ENCODE peak calls at places on chromosomes 13 and 19, in six cellular contexts. A is HepG2, F is GM12891, Z is K562, M is H1, L is GM12878. T is an unnamed sample.

GRCh38 chr19:10566658-10567410 is 1.0 kb upstream of the KRI1 start:
- DNase-seq in A (no peak), M (no peak), L (peak), F (no peak), Z (no peak), T (no peak)

GRCh38 chr13:97528518-97528917 is 94.5 kb downstream of the RAP2A start:
- DNase-seq in F (no peak), Z (no peak), L (no peak), M (no peak), A (no peak), T (no peak)

GRCh38 chr19:35416331-35416730 is 31.7 kb upstream of the FFAR2 start:
- DNase-seq in L (no peak), Z (no peak), A (no peak), F (no peak), M (no peak), T (no peak)

GRCh38 chr19:50290775-50291174 is 38.4 kb downstream of the KCNC3 start:
- DNase-seq in Z (no peak), L (no peak), M (no peak), F (no peak), A (no peak), T (no peak)

GRCh38 chr19:42277821-42278809 is 9.1 kb downstream of the CIC start:
- DNase-seq in A (no peak), L (no peak), F (no peak), Z (no peak), M (no peak), T (no peak)

GRCh38 chr19:33344210-33344609 is 29.3 kb upstream of the CEBPG start:
- DNase-seq in M (no peak), A (no peak), L (no peak), F (no peak), Z (no peak), T (no peak)

GRCh38 chr13:44040070-44040753 is 160.5 kb downstream of the LACC1 start:
- DNase-seq in F (no peak), A (no peak), Z (no peak), M (no peak), L (no peak), T (no peak)

GRCh38 chr13:27830010-27830409 is 37.7 kb downstream of the GSX1 start:
- DNase-seq in M (no peak), L (no peak), Z (peak), A (no peak), F (peak), T (peak)

GRCh38 chr13:59658027-59658735 is 505.5 kb downstream of the DIAPH3 start:
- DNase-seq in A (no peak), L (no peak), F (no peak), M (no peak), Z (no peak), T (no peak)

GRCh38 chr19:39413903-39414608 is 1.6 kb downstream of the PLEKHG2 start:
- DNase-seq in Z (peak), M (no peak), A (peak), F (no peak), L (no peak), T (no peak)

GRCh38 chr13:43307921-43308433 is 284.6 kb downstream of the DNAJC15 start:
- DNase-seq in A (peak), Z (no peak), F (peak), L (peak), M (no peak), T (peak)

GRCh38 chr19:36152061-36152885 is at the start of gene COX7A1:
- DNase-seq in M (no peak), Z (peak), F (no peak), L (no peak), A (no peak), T (no peak)

GRCh38 chr19:15091918-15092753 is 10.1 kb downstream of the OR1I1 start:
- DNase-seq in Z (peak), L (no peak), M (no peak), F (peak), A (peak), T (peak)

GRCh38 chr19:31911577-31911976 is 433.8 kb upstream of the ZNF507 start:
- DNase-seq in A (no peak), M (no peak), Z (no peak), L (no peak), F (no peak), T (no peak)

GRCh38 chr13:39385621-39386231 is 217.3 kb downstream of the LHFPL6 start:
- DNase-seq in F (no peak), M (peak), L (no peak), A (no peak), Z (no peak), T (no peak)

GRCh38 chr19:14052470-14052869 is 9.4 kb downstream of the PALM3 start:
- DNase-seq in Z (no peak), L (no peak), M (no peak), F (no peak), A (no peak), T (no peak)

GRCh38 chr13:31803327-31803726 is 64.0 kb downstream of the RXFP2 start:
- DNase-seq in Z (no peak), M (no peak), L (no peak), F (no peak), A (no peak), T (no peak)

GRCh38 chr13:84543976-84544375 is 661.7 kb upstream of the SLITRK1 start:
- DNase-seq in M (no peak), Z (no peak), F (no peak), L (no peak), A (no peak), T (no peak)

GRCh38 chr13:27264181-27264580 is 6.4 kb upstream of the RASL11A start:
- DNase-seq in F (no peak), A (no peak), L (no peak), M (no peak), Z (no peak), T (no peak)

GRCh38 chr19:36772341-36773222 is at the start of gene ZNF850:
- DNase-seq in Z (peak), M (peak), L (peak), A (peak), F (peak), T (peak)

GRCh38 chr19:18203408-18203862 is 407 bp downstream of the RAB3A start:
- DNase-seq in A (no peak), L (no peak), M (no peak), Z (peak), F (no peak), T (no peak)

GRCh38 chr13:100209857-100210580 is 121.1 kb downstream of the PCCA start:
- DNase-seq in F (no peak), M (no peak), L (no peak), A (no peak), Z (no peak), T (no peak)

GRCh38 chr13:28558567-28558966 is 63.6 kb upstream of the FLT1 start:
- DNase-seq in L (no peak), F (no peak), M (no peak), Z (no peak), A (no peak), T (no peak)

GRCh38 chr19:29324717-29325116 is 111.8 kb upstream of the UQCRFS1 start:
- DNase-seq in A (no peak), Z (no peak), L (no peak), M (no peak), F (no peak), T (no peak)

GRCh38 chr19:38734426-38735256 is 9.6 kb downstream of the CAPN12 start:
- DNase-seq in Z (no peak), A (no peak), M (no peak), L (peak), F (no peak), T (no peak)

GRCh38 chr13:75395056-75395455 is 86.9 kb downstream of the TBC1D4 start:
- DNase-seq in M (no peak), Z (no peak), L (no peak), F (no peak), A (no peak), T (no peak)

GRCh38 chr19:55117636-55118391 is at the start of gene PPP1R12C:
- DNase-seq in L (peak), A (peak), Z (peak), M (peak), F (peak), T (peak)

GRCh38 chr19:55117063-55117635 is 288 bp downstream of the PPP1R12C start:
- DNase-seq in A (no peak), M (no peak), L (no peak), Z (no peak), F (no peak), T (no peak)

GRCh38 chr19:55115446-55116065 is 1.9 kb downstream of the PPP1R12C start:
- DNase-seq in M (no peak), Z (peak), F (no peak), A (no peak), L (no peak), T (no peak)

GRCh38 chr19:55114566-55115145 is 2.8 kb downstream of the PPP1R12C start:
- DNase-seq in F (no peak), Z (no peak), L (no peak), M (no peak), A (no peak), T (no peak)

GRCh38 chr19:55116232-55117062 is 990 bp downstream of the PPP1R12C start:
- DNase-seq in F (peak), L (no peak), A (peak), Z (peak), M (no peak), T (no peak)
- TF ChIP-seq POLR2A in F (no peak), L (peak), A (no peak), Z (no peak), M (no peak), T (peak)

DNA sequence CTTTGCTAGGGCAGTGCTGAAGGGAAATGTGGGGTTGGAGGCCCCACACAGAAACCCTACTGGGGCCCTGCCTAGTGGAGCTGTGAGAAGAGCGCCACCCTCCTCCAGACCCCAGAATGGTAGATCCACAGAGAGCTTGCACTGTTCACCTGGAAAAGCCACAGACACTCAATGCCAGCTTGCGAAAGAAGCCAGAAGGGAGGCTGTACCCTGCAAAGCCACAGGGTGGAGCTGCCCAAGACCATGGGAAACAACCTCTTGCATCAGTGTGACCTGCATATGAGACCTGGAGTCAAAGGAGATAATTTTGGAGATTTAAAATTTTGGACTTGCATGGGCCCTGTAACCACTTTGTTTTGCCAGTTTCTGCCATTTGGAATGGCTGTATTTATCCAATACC is 615.4 kb upstream of the MIR17HG start:
- DNase-seq in Z (no peak), F (no peak), A (peak), M (no peak), L (no peak), T (no peak)
- TF ChIP-seq TAF1 in Z (no peak), F (no peak), A (no peak), M (no peak), L (no peak), T (no peak)

DNA sequence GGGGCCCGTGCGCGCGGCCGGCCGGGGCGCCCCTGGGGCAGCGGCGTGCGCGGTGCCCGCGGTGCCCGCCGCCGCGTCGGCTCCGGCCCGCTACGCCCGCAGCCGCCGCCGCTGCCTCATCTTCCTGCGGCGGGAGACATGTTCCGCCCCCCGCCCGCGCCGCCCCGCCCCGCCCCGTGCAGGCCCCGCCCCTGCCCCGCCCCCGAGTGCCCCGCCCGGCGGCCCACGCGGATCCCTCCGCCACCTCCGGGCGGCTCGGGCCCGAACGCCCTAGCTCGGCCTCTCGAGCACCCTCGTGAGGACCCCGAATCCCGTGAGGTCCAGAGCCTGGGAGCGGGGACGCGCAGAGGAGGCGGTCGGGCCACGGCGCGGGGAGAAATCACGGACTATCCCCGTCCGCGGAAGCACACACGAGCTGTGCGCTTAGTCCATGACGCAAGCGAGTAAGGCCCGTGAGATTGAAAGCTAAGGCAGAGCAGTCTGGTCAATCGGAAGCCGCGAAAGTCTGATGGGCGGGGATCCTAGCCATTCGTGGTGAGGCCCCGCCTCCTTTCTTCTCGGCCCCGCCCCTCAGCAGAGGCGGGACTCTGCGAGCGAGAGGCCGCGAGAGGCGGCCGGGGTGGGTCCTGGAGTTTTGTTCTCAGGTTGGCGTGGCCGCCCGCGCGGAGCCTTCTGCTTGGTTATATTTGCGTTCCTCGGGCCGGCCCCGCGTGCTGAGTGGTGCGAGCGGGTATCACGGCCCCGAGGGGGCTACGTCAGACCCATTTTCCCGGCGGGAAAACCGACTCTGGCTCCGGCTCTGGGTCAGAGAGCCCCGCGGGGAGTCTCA is at the start of gene TCF3:
- DNase-seq in M (peak), A (peak), Z (peak), L (peak), F (peak), T (peak)
- TF ChIP-seq POLR2A in M (peak), A (peak), Z (peak), L (peak), F (no peak), T (peak)

GRCh38 chr13:99123101-99124045 is 77.3 kb upstream of the UBAC2 start:
- DNase-seq in M (no peak), F (no peak), A (no peak), Z (no peak), L (no peak), T (no peak)
- TF ChIP-seq TAF1 in M (no peak), F (no peak), A (no peak), Z (no peak), L (no peak), T (no peak)

GRCh38 chr13:49308104-49308875 is 60.6 kb downstream of the CDADC1 start:
- DNase-seq in F (no peak), M (no peak), L (no peak), Z (no peak), A (peak), T (no peak)
- TF ChIP-seq POLR2A in F (no peak), M (no peak), L (no peak), Z (no peak), A (no peak), T (no peak)

DNA sequence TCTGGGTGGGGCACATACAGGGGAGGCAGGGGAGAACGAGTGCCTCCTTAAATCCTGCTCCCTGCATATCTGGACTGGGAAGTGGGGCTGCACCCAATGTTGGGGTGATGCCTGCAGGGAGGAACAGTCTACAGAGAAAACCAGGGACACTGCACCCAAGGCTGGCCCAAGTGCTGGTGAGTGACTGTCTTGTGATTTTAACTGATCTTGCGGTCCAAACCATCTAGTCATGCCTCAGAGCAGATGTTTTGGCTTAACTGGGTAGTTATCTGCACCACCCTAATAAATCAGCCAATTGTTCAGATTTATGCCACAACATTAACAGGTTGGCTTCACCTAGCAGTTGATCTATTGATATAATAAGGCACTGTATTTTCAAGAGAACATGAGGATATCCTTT is 219.2 kb upstream of the IRS2 start:
- DNase-seq in M (no peak), A (no peak), L (no peak), Z (no peak), F (no peak), T (no peak)
- TF ChIP-seq TAF1 in M (no peak), A (no peak), L (no peak), Z (no peak), F (no peak), T (no peak)

GRCh38 chr13:32881792-32882175 is 134.4 kb upstream of the KL start:
- DNase-seq in F (no peak), Z (no peak), L (no peak), A (no peak), M (no peak), T (no peak)
- TF ChIP-seq POLR2A in F (no peak), Z (no peak), L (no peak), A (no peak), M (no peak), T (no peak)

DNA sequence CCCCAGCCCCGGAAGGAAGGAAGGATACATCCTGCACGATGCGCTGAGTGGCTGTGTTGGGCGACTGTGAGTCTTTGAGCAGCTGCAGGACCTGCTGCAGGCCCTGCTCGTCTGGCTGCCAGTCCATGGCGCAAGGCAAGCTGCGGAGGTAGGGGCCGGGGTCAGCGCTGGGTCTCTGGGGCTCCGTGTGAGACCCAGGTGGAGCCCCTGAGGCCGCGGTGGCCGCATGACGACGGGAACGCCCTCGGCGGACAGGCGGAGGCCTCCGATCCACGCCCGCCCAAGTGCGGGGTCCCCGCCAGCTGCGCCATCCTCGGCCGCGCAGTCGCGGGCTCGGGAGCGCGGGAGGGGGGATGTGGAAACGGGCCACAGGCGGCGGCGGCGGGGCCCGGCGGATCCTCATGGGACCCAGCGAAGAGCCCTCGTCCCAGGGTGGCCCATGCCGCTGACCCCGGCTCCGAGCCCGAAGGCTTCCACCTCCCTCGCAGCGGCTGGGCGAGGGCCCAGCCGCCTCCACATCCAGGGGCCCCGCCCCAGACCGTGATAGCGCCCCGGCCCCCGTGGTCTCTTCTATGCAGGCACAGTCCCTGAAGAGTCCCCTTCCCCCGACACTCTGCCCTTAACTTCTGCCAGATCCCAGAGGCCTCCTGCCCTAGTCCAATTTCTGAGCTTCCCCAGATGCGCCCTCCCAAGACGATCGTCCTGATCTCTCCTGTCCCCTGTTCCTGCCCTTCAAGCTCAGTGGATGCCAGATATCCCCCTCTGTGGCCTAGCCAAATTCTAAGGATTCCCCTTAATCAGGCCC is 2.7 kb downstream of the TNPO2 start:
- DNase-seq in F (no peak), Z (peak), L (no peak), A (no peak), M (no peak), T (no peak)
- TF ChIP-seq TAF1 in F (no peak), Z (no peak), L (no peak), A (peak), M (no peak), T (no peak)

GRCh38 chr19:45408121-45408520 is 1.7 kb downstream of the POLR1G start:
- DNase-seq in M (no peak), Z (no peak), F (no peak), L (no peak), A (no peak), T (no peak)

GRCh38 chr19:45405435-45406164 is 731 bp upstream of the PPP1R13L start:
- DNase-seq in F (peak), Z (peak), L (peak), M (no peak), A (peak), T (peak)

GRCh38 chr19:45404557-45405434 is at the start of gene PPP1R13L:
- DNase-seq in A (peak), M (no peak), F (no peak), L (peak), Z (peak), T (peak)

GRCh38 chr19:45406957-45407375 is 522 bp downstream of the POLR1G start:
- DNase-seq in L (no peak), M (no peak), A (no peak), F (no peak), Z (no peak), T (peak)

GRCh38 chr19:45406165-45406956 is at the start of gene POLR1G:
- DNase-seq in A (peak), F (peak), M (no peak), Z (peak), L (peak), T (peak)
- TF ChIP-seq POLR2A in A (peak), F (peak), M (peak), Z (peak), L (peak), T (peak)

GRCh38 chr13:24096659-24097058 is 63.9 kb upstream of the SPATA13 start:
- DNase-seq in Z (no peak), A (no peak), M (no peak), F (no peak), L (no peak), T (no peak)

GRCh38 chr13:24092108-24092507 is 68.4 kb upstream of the SPATA13 start:
- DNase-seq in M (no peak), A (no peak), L (no peak), F (no peak), Z (no peak), T (no peak)

GRCh38 chr13:24100152-24100551 is 60.4 kb upstream of the SPATA13 start:
- DNase-seq in L (no peak), Z (no peak), F (no peak), M (no peak), A (no peak), T (no peak)

GRCh38 chr13:24097667-24098066 is 62.9 kb upstream of the SPATA13 start:
- DNase-seq in Z (no peak), A (no peak), L (no peak), M (no peak), F (no peak), T (no peak)

DNA sequence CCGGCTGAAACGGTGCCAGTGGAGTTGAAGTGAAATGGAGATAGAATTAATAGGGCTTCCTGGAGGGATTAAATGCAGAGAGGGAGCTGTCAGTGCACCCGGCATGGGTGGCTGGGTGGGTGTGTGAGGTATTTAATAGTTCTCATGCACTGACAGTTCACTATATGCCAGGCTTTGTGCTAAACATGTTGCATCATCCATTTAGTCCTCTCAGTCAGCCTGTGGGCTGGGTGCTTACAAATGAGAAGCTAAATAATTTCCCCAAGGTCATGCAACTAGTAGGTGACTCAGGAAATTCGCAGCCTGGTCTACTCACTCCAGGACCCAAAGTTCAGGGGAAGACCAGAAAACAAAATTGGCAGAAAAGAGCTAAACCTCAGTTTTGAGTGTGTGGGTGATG is 63.5 kb upstream of the SPATA13 start:
- DNase-seq in F (no peak), L (peak), M (no peak), A (peak), Z (no peak), T (no peak)
- TF ChIP-seq TAF1 in F (no peak), L (no peak), M (no peak), A (no peak), Z (no peak), T (no peak)